ENCODE peak calls at places on chromosomes 5 and 9, in nine cellular contexts. U, T, F, P, L, X, J, M and K are unnamed samples.
A peak's percentile ranks its signal among the peaks of the same experiment; 100 is the strongest.

GRCh38 chr9:105038057-105038456 is 110.1 kb upstream of the ABCA1 start:
- DNase-seq in X (no peak), T (no peak), M (no peak), L (no peak), P (no peak), F (no peak), J (no peak), U (no peak), K (no peak)

GRCh38 chr5:81794246-81794645 is 43.3 kb upstream of the SSBP2 start:
- DNase-seq in M (no peak), X (no peak), F (no peak), L (no peak), T (no peak), P (no peak), J (no peak), U (no peak), K (no peak)

GRCh38 chr9:136135326-136136126 is 16.9 kb upstream of the TMEM250 start:
- DNase-seq in T (no peak), F (no peak), M (no peak), X (no peak), P (no peak), L (no peak), U (no peak), J (no peak), K (no peak)

GRCh38 chr9:99146574-99146973 is 41.7 kb downstream of the TGFBR1 start:
- DNase-seq in U (no peak), F (no peak), P (no peak), J (no peak), L (no peak), X (no peak), M (no peak), T (no peak), K (no peak)

GRCh38 chr5:72452515-72453259 is 54.5 kb downstream of the ZNF366 start:
- DNase-seq in F (peak; percentile 7), U (peak; percentile 76), M (peak; percentile 63), J (no peak), X (peak; percentile 59), L (peak; percentile 84), T (peak; percentile 69), P (no peak), K (no peak)

GRCh38 chr5:171275822-171276544 is 33.1 kb upstream of the TLX3 start:
- DNase-seq in P (no peak), J (no peak), U (no peak), L (no peak), M (no peak), X (no peak), T (no peak), F (no peak), K (no peak)

GRCh38 chr5:125196479-125197183 is 450.2 kb upstream of the ZNF608 start:
- DNase-seq in X (no peak), P (no peak), M (no peak), F (no peak), T (no peak), L (no peak), J (no peak), U (no peak), K (no peak)

GRCh38 chr9:4849364-4849763 is 56.6 kb downstream of the RCL1 start:
- DNase-seq in L (no peak), T (no peak), P (no peak), J (no peak), F (no peak), X (no peak), M (no peak), U (no peak), K (no peak)

GRCh38 chr9:137453643-137454081 is 5.5 kb downstream of the NSMF start:
- DNase-seq in M (peak; percentile 75), T (peak; percentile 52), U (peak; percentile 82), J (peak; percentile 89), P (peak; percentile 87), L (peak; percentile 83), F (no peak), X (peak; percentile 62), K (no peak)

GRCh38 chr5:135625061-135625460 is 46.3 kb upstream of the CXCL14 start:
- DNase-seq in F (no peak), M (no peak), J (no peak), L (no peak), P (no peak), T (no peak), U (no peak), X (no peak), K (no peak)

GRCh38 chr9:75616052-75616451 is 274.4 kb upstream of the PCSK5 start:
- DNase-seq in F (no peak), U (no peak), X (no peak), M (no peak), T (no peak), P (no peak), J (no peak), L (no peak), K (no peak)

GRCh38 chr5:121325930-121326329 is 525.8 kb upstream of the FTMT start:
- DNase-seq in F (no peak), X (no peak), M (no peak), P (no peak), J (no peak), L (no peak), U (no peak), T (no peak), K (no peak)

GRCh38 chr5:175747539-175748060 is 89.7 kb downstream of the HRH2 start:
- DNase-seq in T (no peak), F (no peak), P (no peak), X (no peak), U (no peak), J (no peak), M (no peak), L (no peak), K (no peak)

GRCh38 chr5:60339691-60340191 is 360.2 kb downstream of the DEPDC1B start:
- DNase-seq in P (no peak), F (no peak), X (no peak), J (no peak), T (no peak), L (no peak), U (no peak), M (peak; percentile 15), K (peak; percentile 77)

GRCh38 chr5:177357459-177358332 is at the start of gene RGS14:
- DNase-seq in M (peak; percentile 29), L (no peak), P (no peak), T (no peak), F (no peak), J (no peak), U (peak; percentile 45), X (no peak), K (no peak)

GRCh38 chr5:62588668-62589067 is 10.0 kb downstream of the LRRC70 start:
- DNase-seq in L (no peak), J (no peak), T (no peak), F (no peak), U (no peak), X (no peak), P (no peak), M (no peak), K (no peak)

DNA sequence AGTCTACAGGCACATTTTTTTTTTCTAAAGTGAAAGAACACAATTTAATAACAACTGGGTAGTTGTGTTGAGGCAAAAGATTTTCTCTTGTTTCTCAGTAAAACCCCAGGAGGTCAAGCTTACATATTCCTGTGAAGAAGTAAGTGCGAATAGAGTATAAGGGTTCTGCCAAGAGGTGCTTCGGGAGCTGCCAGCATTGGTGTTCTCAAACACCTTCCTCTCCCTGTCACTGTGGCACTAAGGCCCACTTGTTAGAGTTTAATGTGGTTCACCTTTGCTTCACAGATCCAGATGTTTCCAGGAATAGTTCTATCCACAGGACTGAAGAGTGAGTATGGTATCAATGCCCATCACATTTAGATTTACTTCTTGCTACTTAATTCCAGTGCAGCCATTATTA is 91.7 kb upstream of the C6 start:
- DNase-seq in T (no peak), L (no peak), P (no peak), F (no peak), X (no peak), J (no peak), M (no peak), U (no peak), K (no peak)
- TF ChIP-seq CTCF in T (no peak), L (no peak), P (no peak), F (no peak), X (no peak), J (no peak), M (no peak), U (no peak), K (no peak)

DNA sequence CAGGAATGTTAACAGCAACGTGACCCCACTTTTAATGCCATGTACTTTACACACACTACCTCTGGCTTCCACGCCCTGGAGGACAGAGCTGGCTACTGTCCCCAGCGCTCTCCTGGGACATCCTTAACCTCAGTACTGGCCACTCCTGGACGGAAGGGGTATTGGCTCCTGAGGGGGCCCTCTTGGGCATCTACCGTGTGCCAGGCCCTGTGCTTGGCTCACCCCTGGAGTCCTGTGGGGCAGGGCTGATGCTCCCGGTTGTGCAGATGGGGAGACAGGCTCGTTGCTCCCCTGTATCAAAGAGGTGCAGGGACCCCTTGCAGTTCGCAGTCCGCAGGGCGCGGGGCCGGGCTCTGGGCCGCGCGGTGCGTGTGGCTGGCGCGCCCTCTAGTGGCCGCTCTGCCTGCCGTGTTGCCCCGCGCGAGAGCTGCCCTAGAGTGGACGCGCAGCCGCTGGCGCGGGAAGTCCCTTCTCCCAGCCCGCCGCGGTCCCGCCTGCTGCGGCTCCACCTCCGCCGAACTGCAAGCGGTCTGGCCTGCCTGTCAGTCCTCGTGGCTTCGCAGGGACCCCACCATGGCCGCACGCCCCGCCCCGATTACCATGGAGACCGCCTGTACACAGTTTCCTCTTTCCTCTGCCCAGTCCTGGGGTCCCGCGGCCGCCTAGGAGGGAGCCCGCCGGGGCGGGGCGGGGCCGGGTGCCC is at the start of gene WDR38:
- DNase-seq in M (peak; percentile 82), X (peak; percentile 76), U (peak; percentile 78), L (peak; percentile 72), P (no peak), T (peak; percentile 76), F (peak; percentile 78), J (peak; percentile 88), K (peak; percentile 60)
- H3K4me3 ChIP-seq in M (peak within 1 kb of the TSS; percentile 67), X (peak within 1 kb of the TSS; percentile 34), U (peak within 1 kb of the TSS; percentile 43), L (peak within 1 kb of the TSS; percentile 33), P (peak within 1 kb of the TSS; percentile 25), T (peak within 1 kb of the TSS; percentile 9), F (peak within 1 kb of the TSS; percentile 51), J (peak within 1 kb of the TSS; percentile 42), K (peak within 1 kb of the TSS; percentile 45)

GRCh38 chr9:125271081-125271480 is 9.5 kb downstream of the GAPVD1 start:
- DNase-seq in T (no peak), F (no peak), X (no peak), L (no peak), U (no peak), M (no peak), J (no peak), P (no peak), K (no peak)
- H3K27ac ChIP-seq in T (no peak overlapping the region), F (no peak overlapping the region), X (no peak overlapping the region), L (no peak overlapping the region), U (peak overlapping the region; percentile 56), M (no peak overlapping the region), J (no peak overlapping the region), P (no peak overlapping the region), K (no peak overlapping the region)

DNA sequence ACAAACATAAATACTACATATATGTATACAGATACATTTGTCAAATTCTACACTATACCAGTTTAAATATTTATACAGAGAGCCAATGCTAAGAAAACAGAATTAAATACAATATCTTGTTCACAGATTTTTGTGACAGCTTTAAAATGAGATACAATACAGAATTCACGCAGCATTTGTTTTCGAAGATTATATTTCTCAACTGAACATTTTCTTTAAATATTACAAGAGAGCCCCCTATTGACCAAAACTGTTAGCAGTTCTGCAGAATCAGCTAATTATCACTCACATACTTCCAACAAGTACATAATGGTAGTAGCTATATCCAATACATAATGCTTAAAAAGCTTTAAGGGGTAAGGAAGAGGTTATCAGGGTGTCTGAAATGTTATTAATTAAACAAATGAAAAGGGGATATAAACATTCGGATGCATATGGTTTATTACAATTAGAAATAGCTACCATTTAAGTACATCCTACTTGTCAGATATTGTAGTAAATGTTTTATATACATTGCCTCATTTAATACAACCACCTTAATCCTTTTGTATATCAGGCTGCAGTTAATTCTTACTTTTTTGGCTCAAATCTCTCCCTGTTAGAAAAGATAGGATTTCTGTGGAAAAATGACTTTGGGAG is 31.7 kb downstream of the ZDHHC21 start:
- DNase-seq in L (no peak), T (no peak), J (no peak), X (no peak), M (no peak), U (no peak), P (no peak), F (no peak), K (no peak)
- TF ChIP-seq CTCF in L (peak; percentile 27), T (peak; percentile 55), J (peak; percentile 61), X (peak; percentile 36), M (peak; percentile 65), U (no peak), P (peak; percentile 41), F (peak; percentile 52), K (peak; percentile 70)